ENCODE peak calls at places on chromosomes 7 and 10, in eight cellular contexts. N is endothelial cell of umbilical vein, Q is neuronal stem cell, A is HCT116, U is fibroblast of lung, E is GM23248, G is H9, I is NT2/D1. Z is an unnamed sample.

GRCh38 chr7:139099181-139099947 is 10.2 kb downstream of the ZC3HAV1 start:
- DNase-seq in G (no peak), N (no peak), Q (no peak), U (peak), I (no peak), E (peak), A (no peak), Z (peak)

GRCh38 chr7:26166681-26167266 is 14.8 kb downstream of the NFE2L3 start:
- DNase-seq in G (no peak), A (no peak), I (no peak), U (no peak), Q (no peak), N (no peak), E (no peak), Z (no peak)

GRCh38 chr10:132907901-132908620 is 34.3 kb downstream of the CFAP46 start:
- DNase-seq in A (no peak), I (no peak), U (no peak), Q (no peak), E (no peak), N (no peak), G (no peak), Z (no peak)

GRCh38 chr7:46948776-46949175 is 633.1 kb downstream of the TNS3 start:
- DNase-seq in U (no peak), I (no peak), Q (no peak), E (no peak), A (no peak), G (no peak), N (no peak), Z (no peak)

GRCh38 chr7:150665882-150666281 is 19.6 kb upstream of the GIMAP2 start:
- DNase-seq in N (no peak), A (no peak), I (no peak), Q (no peak), E (no peak), G (no peak), U (no peak), Z (no peak)

GRCh38 chr10:88791924-88792323 is 10.6 kb upstream of the LIPM start:
- DNase-seq in G (peak), I (no peak), Q (peak), N (peak), A (peak), E (peak), U (peak), Z (peak)

GRCh38 chr7:1271046-1271445 is 38.4 kb downstream of the UNCX start:
- DNase-seq in G (no peak), I (no peak), Q (no peak), A (no peak), E (no peak), U (no peak), N (no peak), Z (no peak)

GRCh38 chr7:154441811-154442210 is 389.6 kb downstream of the DPP6 start:
- DNase-seq in I (no peak), A (no peak), G (no peak), U (no peak), N (no peak), Q (no peak), E (no peak), Z (no peak)

GRCh38 chr7:97971120-97971989 is 18.6 kb downstream of the OCM2 start:
- DNase-seq in E (peak), Q (no peak), N (peak), A (no peak), I (no peak), G (no peak), U (peak), Z (peak)

GRCh38 chr7:70736715-70737460 is 395.1 kb upstream of the GALNT17 start:
- DNase-seq in I (no peak), N (peak), E (peak), A (no peak), U (peak), G (no peak), Q (no peak), Z (peak)

GRCh38 chr10:80894797-80895467 is 357.2 kb downstream of the SH2D4B start:
- DNase-seq in E (no peak), A (no peak), N (no peak), Q (no peak), U (no peak), G (peak), I (no peak), Z (no peak)

GRCh38 chr7:3561908-3562307 is 260.9 kb downstream of the SDK1 start:
- DNase-seq in I (no peak), G (no peak), Q (no peak), A (no peak), N (no peak), U (no peak), E (no peak), Z (no peak)

GRCh38 chr10:46992794-46993552 is 81.7 kb downstream of the PTPN20 start:
- DNase-seq in A (peak), G (peak), Q (no peak), N (peak), E (peak), U (peak), I (no peak), Z (peak)

GRCh38 chr7:6248581-6248980 is 23.8 kb downstream of the CYTH3 start:
- DNase-seq in Q (no peak), I (no peak), E (peak), A (no peak), U (peak), G (no peak), N (no peak), Z (peak)

GRCh38 chr10:22345301-22346086 is at the start of gene SPAG6:
- DNase-seq in G (peak), I (no peak), Q (peak), E (peak), N (no peak), A (no peak), U (no peak), Z (no peak)

GRCh38 chr7:44087914-44088838 is 5.8 kb upstream of the POLM start:
- DNase-seq in Q (no peak), I (no peak), A (no peak), G (no peak), N (no peak), E (peak), U (peak), Z (peak)

GRCh38 chr7:44102846-44103565 is 1.1 kb upstream of the AEBP1 start:
- DNase-seq in Q (no peak), G (no peak), A (no peak), I (no peak), U (no peak), N (no peak), E (no peak), Z (no peak)

GRCh38 chr7:101094791-101095375 is 9.6 kb downstream of the TRIM56 start:
- DNase-seq in E (peak), N (peak), I (no peak), G (peak), U (peak), A (no peak), Q (no peak), Z (peak)

GRCh38 chr7:115146148-115146547 is 224.3 kb downstream of the MDFIC start:
- DNase-seq in Q (no peak), A (peak), N (no peak), E (no peak), I (no peak), U (no peak), G (no peak), Z (no peak)

GRCh38 chr7:130386876-130387275 is 6.6 kb downstream of the CPA1 start:
- DNase-seq in U (no peak), G (no peak), N (no peak), A (no peak), Q (no peak), I (no peak), E (no peak), Z (no peak)

GRCh38 chr10:18043148-18043547 is 91.4 kb downstream of the SLC39A12 start:
- DNase-seq in Q (no peak), G (no peak), U (peak), E (no peak), I (no peak), N (no peak), A (no peak), Z (peak)

GRCh38 chr10:95336702-95337101 is 45.9 kb upstream of the PDLIM1 start:
- DNase-seq in N (no peak), U (no peak), G (no peak), Q (no peak), E (no peak), I (no peak), A (no peak), Z (no peak)

GRCh38 chr10:15433850-15434537 is 62.9 kb upstream of the FAM171A1 start:
- DNase-seq in G (no peak), E (peak), Q (peak), U (peak), A (peak), I (peak), N (peak), Z (peak)

GRCh38 chr10:97612386-97612785 is 20.9 kb downstream of the MORN4 start:
- DNase-seq in A (peak), G (peak), E (peak), I (peak), U (peak), N (peak), Q (no peak), Z (peak)

GRCh38 chr10:71378341-71379117 is 18.2 kb upstream of the CDH23 start:
- DNase-seq in Q (no peak), I (no peak), U (no peak), E (peak), N (no peak), A (no peak), G (no peak), Z (no peak)

GRCh38 chr10:6037422-6037821 is 24.7 kb downstream of the IL2RA start:
- DNase-seq in N (no peak), E (no peak), U (no peak), Q (no peak), I (no peak), G (no peak), A (no peak), Z (no peak)

GRCh38 chr7:1127001-1127400 is 33.0 kb downstream of the ZFAND2A start:
- DNase-seq in U (no peak), A (no peak), Q (no peak), N (no peak), I (no peak), E (no peak), G (no peak), Z (no peak)

GRCh38 chr10:14583252-14583651 is 191.4 kb downstream of the FAM107B start:
- DNase-seq in E (no peak), Q (no peak), A (no peak), G (no peak), N (no peak), U (no peak), I (no peak), Z (no peak)

GRCh38 chr10:116418394-116418793 is 9.3 kb upstream of the PNLIPRP3 start:
- DNase-seq in N (no peak), I (no peak), G (no peak), Q (no peak), A (no peak), U (no peak), E (no peak), Z (no peak)

GRCh38 chr10:8060704-8061121 is 6.2 kb downstream of the GATA3 start:
- DNase-seq in N (peak), I (no peak), U (no peak), E (no peak), A (no peak), G (no peak), Q (peak), Z (no peak)

GRCh38 chr10:49655099-49655498 is 24.4 kb upstream of the C10orf53 start:
- DNase-seq in Q (no peak), G (no peak), U (no peak), A (no peak), I (no peak), E (no peak), N (no peak), Z (no peak)

GRCh38 chr7:123865517-123866117 is 20.6 kb downstream of the HYAL4 start:
- DNase-seq in I (peak), N (peak), G (peak), E (peak), U (peak), Q (peak), A (peak), Z (peak)

GRCh38 chr7:50362712-50363282 is 58.3 kb downstream of the IKZF1 start:
- DNase-seq in Q (no peak), U (no peak), E (no peak), N (no peak), A (no peak), I (no peak), G (no peak), Z (no peak)

GRCh38 chr7:87580636-87581035 is 20.0 kb downstream of the ABCB1 start:
- DNase-seq in U (peak), I (no peak), N (no peak), G (no peak), E (no peak), A (no peak), Q (no peak), Z (no peak)

GRCh38 chr7:4689668-4690067 is 7.6 kb downstream of the FOXK1 start:
- DNase-seq in Q (no peak), U (no peak), N (no peak), G (no peak), A (no peak), E (peak), I (no peak), Z (no peak)

DNA sequence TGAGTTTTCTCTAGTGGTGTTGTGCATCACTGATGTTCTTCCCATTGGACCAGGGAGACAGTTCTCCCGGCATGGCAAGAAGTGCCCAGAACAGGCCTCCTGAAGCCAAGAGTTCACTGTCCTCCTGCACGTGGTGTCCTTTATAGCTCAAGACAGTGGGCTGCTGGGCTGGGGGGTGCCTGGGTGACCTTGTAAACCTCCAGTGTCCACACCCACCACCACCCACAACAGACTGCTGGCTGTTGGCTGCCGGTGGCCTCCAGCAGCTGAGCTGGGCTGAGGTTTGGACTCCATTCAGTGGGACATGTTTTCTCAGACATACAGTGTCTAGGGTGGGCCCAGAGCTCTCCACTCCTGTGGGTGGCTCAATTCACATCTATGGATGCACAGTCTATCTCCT is 42.2 kb downstream of the HK1 start:
- DNase-seq in U (no peak), A (no peak), Q (no peak), I (no peak), E (no peak), G (no peak), N (no peak), Z (no peak)
- H3K9ac ChIP-seq in U (no peak), A (no peak), Q (no peak), I (no peak), E (peak), G (no peak), N (no peak), Z (no peak)

DNA sequence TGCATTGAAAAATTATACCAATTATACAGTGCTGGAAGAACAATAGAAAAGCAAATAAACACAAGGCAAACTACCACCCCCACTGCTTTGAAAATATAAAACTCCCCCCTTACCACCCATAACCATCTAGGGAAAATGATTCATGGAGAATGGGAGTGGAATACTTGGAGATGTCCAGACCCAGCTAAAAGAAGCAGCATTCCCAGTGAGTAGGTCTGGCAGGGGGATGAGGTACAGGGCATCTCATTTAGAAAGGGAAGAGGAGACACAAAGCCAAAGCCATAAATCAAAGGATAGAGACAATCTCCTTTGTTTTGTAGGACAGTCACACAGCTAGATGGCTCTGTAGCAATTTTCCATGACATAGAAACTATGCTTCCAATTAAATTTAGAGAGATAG is 36.0 kb upstream of the DGKI start:
- DNase-seq in A (no peak), G (no peak), U (peak), Q (no peak), N (peak), E (peak), I (no peak), Z (peak)
- H3K9ac ChIP-seq in A (peak), G (no peak), U (no peak), Q (no peak), N (no peak), E (peak), I (no peak), Z (no peak)

GRCh38 chr10:102065561-102066420 is 642 bp downstream of the HPS6 start:
- DNase-seq in G (peak), I (no peak), A (no peak), Q (peak), E (peak), N (no peak), U (no peak), Z (peak)

GRCh38 chr10:102068216-102068615 is 3.1 kb downstream of the HPS6 start:
- DNase-seq in N (no peak), A (no peak), I (no peak), G (no peak), U (no peak), E (peak), Q (no peak), Z (no peak)

GRCh38 chr10:102066421-102067068 is 1.4 kb downstream of the HPS6 start:
- DNase-seq in U (no peak), I (no peak), E (peak), A (no peak), Q (no peak), G (no peak), N (no peak), Z (no peak)

GRCh38 chr10:102069066-102069465 is 3.9 kb downstream of the HPS6 start:
- DNase-seq in A (no peak), N (no peak), G (no peak), U (no peak), I (no peak), Q (no peak), E (no peak), Z (no peak)

DNA sequence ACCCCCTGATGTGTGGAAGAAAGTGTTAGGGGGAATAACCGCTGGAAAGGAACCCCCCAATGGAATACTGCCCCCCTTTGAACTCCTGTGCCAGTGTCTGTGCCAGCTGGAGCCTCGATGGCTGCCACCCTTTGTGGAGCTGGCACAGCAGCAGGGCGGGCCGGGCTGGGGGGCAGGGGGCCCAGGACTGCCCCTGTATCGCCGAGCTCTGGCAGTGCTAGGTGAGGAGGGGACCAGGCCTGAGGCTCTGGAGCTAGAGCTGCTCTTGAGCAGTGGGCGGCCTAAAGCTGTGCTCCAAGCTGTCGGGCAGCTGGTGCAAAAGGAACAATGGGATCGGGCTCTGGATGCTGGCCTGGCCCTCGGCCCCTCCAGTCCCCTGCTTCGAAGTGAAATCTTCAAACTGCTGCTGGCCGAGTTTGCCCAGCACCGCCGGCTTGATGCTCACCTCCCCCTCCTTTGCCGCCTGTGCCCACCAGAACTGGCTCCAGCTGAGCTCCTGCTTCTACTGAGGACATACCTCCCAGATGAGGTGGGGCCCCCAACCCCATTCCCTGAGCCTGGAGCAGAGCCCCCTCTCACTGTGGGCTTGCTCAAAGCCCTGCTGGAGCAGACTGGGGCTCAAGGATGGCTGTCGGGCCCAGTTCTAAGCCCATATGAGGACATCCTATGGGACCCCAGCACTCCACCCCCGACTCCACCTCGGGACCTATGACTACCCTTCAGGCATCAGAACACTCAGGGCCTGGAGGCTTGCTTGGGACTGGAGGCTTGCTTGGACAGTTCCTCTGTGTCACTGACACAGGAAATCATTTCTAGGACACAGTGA is 2.2 kb downstream of the HPS6 start:
- DNase-seq in G (no peak), A (no peak), Q (no peak), I (no peak), U (no peak), E (no peak), N (no peak), Z (no peak)
- H3K9ac ChIP-seq in G (no peak), A (no peak), Q (no peak), I (no peak), U (no peak), E (peak), N (no peak), Z (no peak)

GRCh38 chr7:159096736-159097581 is 47.7 kb downstream of the VIPR2 start:
- DNase-seq in U (no peak), N (no peak), A (no peak), E (no peak), G (peak), Q (no peak), I (no peak), Z (no peak)
- H3K9ac ChIP-seq in U (no peak), N (no peak), A (no peak), E (no peak), G (no peak), Q (peak), I (no peak), Z (no peak)

GRCh38 chr7:103141753-103142404 is 7.0 kb downstream of the NAPEPLD start:
- DNase-seq in I (no peak), N (peak), Q (no peak), A (no peak), E (no peak), U (peak), G (no peak), Z (no peak)
- H3K9ac ChIP-seq in I (no peak), N (no peak), Q (no peak), A (no peak), E (no peak), U (no peak), G (no peak), Z (no peak)

GRCh38 chr10:124600051-124600880 is 138.6 kb downstream of the LHPP start:
- DNase-seq in E (no peak), U (no peak), Q (no peak), A (no peak), G (no peak), N (no peak), I (no peak), Z (no peak)
- H3K9ac ChIP-seq in E (no peak), U (no peak), Q (no peak), A (no peak), G (no peak), N (no peak), I (no peak), Z (no peak)

Z was measured in IMR-90.